ENCODE peak calls at places on chromosomes 12 and 14, in ten cellular contexts. D is left ventricle myocardium inferior, S is HL-60, T is stomach, A is H9, E is progenitor cell of endocrine pancreas, I is lower lobe of right lung, K is tibial artery, L is omental fat pad, Y is sigmoid colon. U is an unnamed sample.

GRCh38 chr12:50985322-50985721 is 33.0 kb downstream of the HIGD1C start:
- DNase-seq in D (no peak), S (no peak), T (no peak), A (no peak), E (no peak), I (no peak), K (peak), L (no peak), Y (peak), U (no peak)

GRCh38 chr14:74133833-74134481 is 49.2 kb downstream of the LIN52 start:
- DNase-seq in D (no peak), S (no peak), T (no peak), A (no peak), E (no peak), I (no peak), K (no peak), L (no peak), Y (no peak), U (no peak)

GRCh38 chr14:99636487-99636886 is 8.4 kb upstream of the HHIPL1 start:
- DNase-seq in D (no peak), S (no peak), T (no peak), A (no peak), E (no peak), I (no peak), K (no peak), L (no peak), Y (no peak), U (no peak)

GRCh38 chr12:58487280-58488141 is 432.8 kb downstream of the LRIG3 start:
- DNase-seq in D (no peak), S (no peak), T (no peak), A (no peak), E (no peak), I (no peak), K (no peak), L (no peak), Y (no peak), U (no peak)

GRCh38 chr14:79543966-79544365 is 667.3 kb downstream of the DIO2 start:
- DNase-seq in D (no peak), S (no peak), T (no peak), A (peak), E (no peak), I (no peak), K (no peak), L (no peak), Y (no peak), U (no peak)

GRCh38 chr14:95774265-95775160 is 60.6 kb upstream of the TCL1A start:
- DNase-seq in D (no peak), S (peak), T (peak), A (peak), E (peak), I (no peak), K (peak), L (peak), Y (no peak), U (no peak)

GRCh38 chr12:88375301-88375959 is 204.8 kb downstream of the KITLG start:
- DNase-seq in D (no peak), S (no peak), T (no peak), A (no peak), E (no peak), I (no peak), K (no peak), L (no peak), Y (no peak), U (no peak)

GRCh38 chr14:36208690-36209278 is 32.3 kb upstream of the PTCSC3 start:
- DNase-seq in D (no peak), S (no peak), T (peak), A (no peak), E (no peak), I (no peak), K (no peak), L (no peak), Y (no peak), U (no peak)

GRCh38 chr14:32635103-32635719 is 303.5 kb upstream of the NPAS3 start:
- DNase-seq in D (no peak), S (no peak), T (no peak), A (no peak), E (no peak), I (no peak), K (no peak), L (no peak), Y (no peak), U (no peak)

GRCh38 chr12:104669851-104670337 is 213.1 kb downstream of the CHST11 start:
- DNase-seq in D (peak), S (peak), T (peak), A (no peak), E (no peak), I (peak), K (peak), L (no peak), Y (peak), U (no peak)

GRCh38 chr14:105062048-105062433 is 3.2 kb downstream of the GPR132 start:
- DNase-seq in D (no peak), S (no peak), T (no peak), A (no peak), E (no peak), I (no peak), K (peak), L (no peak), Y (no peak), U (no peak)

GRCh38 chr12:1282670-1283361 is 291.8 kb downstream of the ERC1 start:
- DNase-seq in D (peak), S (no peak), T (no peak), A (no peak), E (no peak), I (no peak), K (peak), L (no peak), Y (peak), U (peak)

GRCh38 chr14:60051690-60052324 is 39.9 kb upstream of the PCNX4 start:
- DNase-seq in D (no peak), S (no peak), T (no peak), A (no peak), E (no peak), I (no peak), K (no peak), L (no peak), Y (no peak), U (no peak)

GRCh38 chr12:3107071-3107583 is 29.9 kb downstream of the TSPAN9 start:
- DNase-seq in D (no peak), S (no peak), T (no peak), A (peak), E (no peak), I (no peak), K (no peak), L (no peak), Y (no peak), U (no peak)

GRCh38 chr12:101777978-101778377 is 38.7 kb upstream of the SYCP3 start:
- DNase-seq in D (peak), S (no peak), T (no peak), A (no peak), E (no peak), I (no peak), K (no peak), L (no peak), Y (no peak), U (no peak)

GRCh38 chr14:44149597-44149996 is 357.5 kb downstream of the FSCB start:
- DNase-seq in D (no peak), S (no peak), T (no peak), A (peak), E (peak), I (no peak), K (no peak), L (no peak), Y (no peak), U (no peak)

GRCh38 chr14:51507556-51508511 is 143.9 kb upstream of the FRMD6 start:
- DNase-seq in D (peak), S (no peak), T (no peak), A (no peak), E (no peak), I (no peak), K (peak), L (no peak), Y (peak), U (peak)

GRCh38 chr14:36454599-36455240 is 65.3 kb downstream of the NKX2-1 start:
- DNase-seq in D (no peak), S (no peak), T (no peak), A (no peak), E (no peak), I (no peak), K (no peak), L (no peak), Y (no peak), U (no peak)

GRCh38 chr12:15532364-15532977 is 210.2 kb downstream of the PTPRO start:
- DNase-seq in D (no peak), S (no peak), T (no peak), A (peak), E (no peak), I (no peak), K (no peak), L (no peak), Y (no peak), U (no peak)

GRCh38 chr12:108939594-108939993 is 59.7 kb downstream of the DAO start:
- DNase-seq in D (no peak), S (no peak), T (no peak), A (peak), E (no peak), I (no peak), K (no peak), L (no peak), Y (no peak), U (no peak)

GRCh38 chr12:96257550-96258392 is 63.6 kb downstream of the ELK3 start:
- DNase-seq in D (no peak), S (no peak), T (no peak), A (no peak), E (no peak), I (no peak), K (no peak), L (no peak), Y (no peak), U (no peak)

GRCh38 chr14:76754586-76754985 is 6.7 kb upstream of the VASH1 start:
- DNase-seq in D (no peak), S (no peak), T (no peak), A (no peak), E (no peak), I (no peak), K (no peak), L (no peak), Y (no peak), U (no peak)

GRCh38 chr14:69363055-69363454 is 35.0 kb downstream of the ERH start:
- DNase-seq in D (peak), S (no peak), T (no peak), A (peak), E (no peak), I (no peak), K (peak), L (no peak), Y (no peak), U (peak)
- TF ChIP-seq CTCF in D (peak), S (no peak), T (peak), A (peak), E (peak), I (peak), K (peak), L (no peak), Y (peak), U (peak)

GRCh38 chr12:114226241-114226928 is 179.6 kb downstream of the TBX5 start:
- DNase-seq in D (no peak), S (no peak), T (no peak), A (peak), E (no peak), I (no peak), K (no peak), L (no peak), Y (no peak), U (no peak)
- TF ChIP-seq CTCF in D (no peak), S (no peak), T (no peak), A (peak), E (no peak), I (no peak), K (no peak), L (no peak), Y (no peak), U (no peak)

GRCh38 chr12:118979763-118980406 is 1.5 kb upstream of the SRRM4 start:
- DNase-seq in D (no peak), S (peak), T (peak), A (peak), E (peak), I (peak), K (no peak), L (no peak), Y (no peak), U (peak)
- TF ChIP-seq CTCF in D (peak), S (peak), T (peak), A (peak), E (peak), I (peak), K (peak), L (no peak), Y (peak), U (peak)

DNA sequence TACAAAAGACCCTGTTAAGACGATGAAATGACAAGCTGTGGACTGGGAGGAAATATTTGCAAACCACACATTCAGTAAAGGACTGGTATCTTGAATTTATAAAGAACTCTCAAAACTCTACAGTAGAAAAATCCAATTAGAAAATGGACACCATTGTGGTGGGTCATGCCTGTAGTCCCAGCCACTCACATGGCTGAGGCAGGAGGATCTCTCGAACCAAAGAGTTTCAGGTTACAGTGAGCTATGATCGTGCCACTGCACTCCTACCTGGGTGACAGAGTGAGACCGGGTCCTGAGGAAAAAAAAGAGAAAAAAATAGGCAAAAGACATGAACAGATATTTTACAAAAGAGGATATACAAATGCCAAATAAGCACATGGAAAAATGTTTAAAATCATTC is 41.9 kb downstream of the TTC6 start:
- DNase-seq in D (no peak), S (no peak), T (no peak), A (no peak), E (no peak), I (no peak), K (no peak), L (no peak), Y (no peak), U (no peak)
- TF ChIP-seq CTCF in D (no peak), S (no peak), T (no peak), A (no peak), E (no peak), I (no peak), K (no peak), L (no peak), Y (no peak), U (no peak)

GRCh38 chr14:22497144-22497423 is 91.9 kb downstream of the DAD1 start:
- DNase-seq in D (no peak), S (no peak), T (no peak), A (no peak), E (no peak), I (no peak), K (no peak), L (no peak), Y (no peak), U (no peak)

GRCh38 chr14:22492601-22493000 is 96.4 kb downstream of the DAD1 start:
- DNase-seq in D (no peak), S (no peak), T (no peak), A (no peak), E (no peak), I (no peak), K (no peak), L (no peak), Y (no peak), U (no peak)

GRCh38 chr14:22493753-22494152 is 95.3 kb downstream of the DAD1 start:
- DNase-seq in D (no peak), S (no peak), T (no peak), A (no peak), E (no peak), I (no peak), K (no peak), L (no peak), Y (no peak), U (no peak)

GRCh38 chr14:22493143-22493542 is 95.9 kb downstream of the DAD1 start:
- DNase-seq in D (no peak), S (no peak), T (no peak), A (no peak), E (no peak), I (no peak), K (no peak), L (no peak), Y (no peak), U (no peak)

GRCh38 chr14:22494486-22495135 is 94.4 kb downstream of the DAD1 start:
- DNase-seq in D (no peak), S (no peak), T (no peak), A (no peak), E (no peak), I (no peak), K (no peak), L (no peak), Y (no peak), U (no peak)
- TF ChIP-seq CTCF in D (no peak), S (no peak), T (no peak), A (peak), E (no peak), I (no peak), K (no peak), L (no peak), Y (no peak), U (no peak)

GRCh38 chr14:91358654-91359210 is 58.9 kb downstream of the CCDC88C start:
- DNase-seq in D (no peak), S (no peak), T (no peak), A (no peak), E (no peak), I (no peak), K (no peak), L (no peak), Y (no peak), U (no peak)
- TF ChIP-seq CTCF in D (no peak), S (no peak), T (no peak), A (no peak), E (no peak), I (no peak), K (no peak), L (no peak), Y (no peak), U (no peak)

U was measured in dorsolateral prefrontal cortex.